ENCODE peak calls at places on chromosome 2, in eight cellular contexts. A is adrenal gland; T is uterus; L is endodermal cell; E is heart left ventricle; C is SK-N-SH; V is naive thymus-derived CD4-positive, alpha-beta T cell; Q is tibial artery. Y is an unnamed sample. For H3K9me3, the result is how much of the 10 kb centered on the place peaks cover.

GRCh38 chr2:100748673-100749072 is 71.3 kb upstream of the NPAS2 start:
- DNase-seq in A (no peak), V (no peak), E (no peak), C (no peak), Q (no peak), L (no peak), T (no peak), Y (no peak)

GRCh38 chr2:12243381-12243780 is 473.4 kb upstream of the TRIB2 start:
- DNase-seq in V (no peak), A (no peak), C (no peak), T (no peak), E (no peak), L (no peak), Q (no peak), Y (no peak)

GRCh38 chr2:202643012-202643858 is 8.5 kb downstream of the FAM117B start:
- DNase-seq in Q (no peak), E (no peak), V (no peak), A (no peak), T (no peak), C (no peak), L (no peak), Y (no peak)

GRCh38 chr2:46648141-46648742 is 168.9 kb downstream of the TMEM247 start:
- DNase-seq in E (no peak), T (no peak), C (no peak), L (no peak), V (no peak), A (no peak), Q (no peak), Y (no peak)

GRCh38 chr2:125853626-125854025 is 802.3 kb upstream of the GYPC start:
- DNase-seq in T (no peak), Q (no peak), V (no peak), C (no peak), A (no peak), L (no peak), E (no peak), Y (no peak)

GRCh38 chr2:160647967-160648685 is 154.5 kb upstream of the RBMS1 start:
- DNase-seq in C (no peak), L (no peak), V (no peak), E (no peak), A (no peak), T (no peak), Q (no peak), Y (no peak)

GRCh38 chr2:124623560-124623959 is 598.5 kb downstream of the CNTNAP5 start:
- DNase-seq in L (peak), T (no peak), E (no peak), A (no peak), V (no peak), Q (no peak), C (no peak), Y (no peak)

GRCh38 chr2:236120829-236121228 is 47.4 kb downstream of the GBX2 start:
- DNase-seq in A (no peak), C (no peak), Q (no peak), E (no peak), T (no peak), L (no peak), V (no peak), Y (no peak)

GRCh38 chr2:141015339-141016047 is 1115.3 kb downstream of the LRP1B start:
- DNase-seq in C (no peak), T (no peak), E (peak), A (no peak), Q (no peak), V (no peak), L (peak), Y (no peak)

GRCh38 chr2:2875296-2875695 is 502.3 kb downstream of the EIPR1 start:
- DNase-seq in E (no peak), A (no peak), T (no peak), C (no peak), Q (no peak), L (peak), V (no peak), Y (no peak)
- H3K9me3 ChIP-seq in E (under half), A (under half), T (under half), C (under half), Q (under half), L (under half), V (under half), Y (under half)

GRCh38 chr2:89833780-89834117 is 1142.3 kb downstream of the RPIA start:
- DNase-seq in T (no peak), C (no peak), A (no peak), L (no peak), E (no peak), V (no peak), Q (no peak), Y (no peak)
- H3K9me3 ChIP-seq in T (under half), C (under half), A (under half), L (under half), E (half or more), V (under half), Q (half or more), Y (half or more)

DNA sequence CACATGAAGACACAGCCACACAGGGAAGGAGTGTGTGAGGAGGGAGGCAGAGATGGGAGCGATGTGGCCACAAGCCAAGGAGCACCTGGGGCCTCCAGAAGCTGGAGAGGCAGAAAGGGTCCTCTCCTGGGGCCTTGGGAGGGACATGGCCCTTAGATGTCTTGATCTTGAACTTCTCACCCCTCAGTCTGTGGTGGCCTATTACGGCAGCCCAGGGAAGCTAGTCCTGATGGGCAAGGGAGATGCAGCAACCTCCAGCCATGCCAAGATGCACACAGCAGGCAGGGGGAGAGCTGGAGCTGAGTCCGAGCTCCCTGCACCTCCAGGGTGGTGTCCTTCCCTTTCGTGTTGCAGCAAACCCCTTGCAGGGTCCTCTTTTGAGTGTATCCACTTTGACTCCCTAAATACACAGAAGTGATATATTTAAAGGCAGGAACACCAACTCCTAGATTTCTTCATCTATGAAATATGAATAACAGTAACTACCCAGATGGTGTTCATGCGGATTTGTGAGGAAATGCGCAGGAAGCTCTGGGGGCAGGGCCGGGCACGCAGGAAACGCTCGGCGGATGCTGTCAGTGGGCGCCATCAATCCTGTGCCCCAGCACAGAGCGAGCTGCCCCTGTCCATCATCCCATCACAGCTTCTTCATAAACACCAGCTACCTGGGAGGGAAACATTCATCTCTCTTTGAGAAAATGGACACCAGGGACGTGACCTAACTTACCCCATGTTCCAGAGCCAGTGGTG is 230.4 kb upstream of the MYT1L start:
- DNase-seq in L (peak), T (no peak), C (no peak), A (no peak), Q (peak), E (no peak), V (no peak), Y (no peak)
- H3K9me3 ChIP-seq in L (under half), T (under half), C (under half), A (under half), Q (under half), E (under half), V (under half), Y (under half)

GRCh38 chr2:223464071-223464470 is 138.1 kb downstream of the SCG2 start:
- DNase-seq in L (no peak), C (no peak), E (no peak), T (no peak), Q (no peak), A (no peak), V (no peak), Y (no peak)
- H3K9me3 ChIP-seq in L (under half), C (under half), E (under half), T (under half), Q (under half), A (under half), V (under half), Y (under half)

DNA sequence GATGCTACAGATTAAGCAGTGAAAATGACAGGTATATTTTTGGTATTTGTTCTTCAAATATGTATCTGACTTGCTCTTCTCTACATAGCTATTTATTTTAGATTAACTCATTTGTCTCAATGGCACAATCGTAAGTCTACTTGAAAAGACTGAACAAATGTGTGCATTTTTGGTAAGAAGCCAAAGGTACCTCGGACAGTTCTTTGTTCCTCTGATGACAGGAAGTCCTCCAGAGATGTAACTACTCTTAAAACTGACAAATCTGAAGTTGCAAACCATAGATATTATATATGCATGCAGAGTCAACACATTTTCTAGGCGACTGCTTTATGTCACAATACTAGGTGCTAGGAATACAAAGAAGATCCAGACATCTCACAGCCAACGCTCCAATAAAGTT is 36.7 kb downstream of the NDUFAF7 start:
- DNase-seq in Q (no peak), C (no peak), A (no peak), T (no peak), L (no peak), E (no peak), V (no peak), Y (no peak)
- H3K9me3 ChIP-seq in Q (under half), C (under half), A (under half), T (under half), L (under half), E (under half), V (under half), Y (under half)

GRCh38 chr2:16391986-16392385 is 273.6 kb downstream of the CYRIA start:
- DNase-seq in E (no peak), V (no peak), T (no peak), C (no peak), A (no peak), Q (no peak), L (no peak), Y (no peak)
- H3K9me3 ChIP-seq in E (under half), V (under half), T (under half), C (under half), A (under half), Q (under half), L (under half), Y (under half)

GRCh38 chr2:31693882-31694281 is 113.1 kb upstream of the SRD5A2 start:
- DNase-seq in L (no peak), T (no peak), A (no peak), C (no peak), Q (no peak), V (no peak), E (no peak), Y (no peak)

DNA sequence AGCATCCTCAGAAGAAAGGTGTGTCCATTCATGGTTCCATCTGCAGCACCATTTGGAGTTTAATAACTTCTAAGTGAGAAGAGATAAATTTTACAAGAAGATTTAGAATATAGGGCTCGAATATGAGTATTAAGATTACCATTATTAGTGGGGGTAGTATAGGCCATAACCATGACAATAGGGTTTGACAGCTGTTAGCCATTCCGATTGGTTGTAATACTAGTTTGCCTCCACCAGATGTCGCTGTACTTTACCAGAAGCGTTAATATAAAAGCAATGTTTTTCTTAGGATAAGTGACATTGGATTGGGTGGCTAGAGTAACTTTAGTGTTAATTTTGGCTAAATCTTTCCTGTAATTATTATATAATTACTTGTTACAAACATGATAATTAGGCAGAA is 107.5 kb upstream of the SRD5A2 start:
- DNase-seq in L (no peak), E (no peak), A (no peak), T (no peak), V (no peak), Q (no peak), C (no peak), Y (no peak)
- H3K9me3 ChIP-seq in L (half or more), E (under half), A (under half), T (under half), V (under half), Q (under half), C (under half), Y (under half)

GRCh38 chr2:196592331-196592911 is 47.1 kb upstream of the CCDC150 start:
- DNase-seq in L (peak), V (no peak), A (no peak), T (no peak), C (no peak), Q (no peak), E (peak), Y (no peak)
- H3K9me3 ChIP-seq in L (under half), V (under half), A (under half), T (under half), C (under half), Q (under half), E (under half), Y (under half)